ENCODE peak calls at places on chromosomes 11 and 22, in eight cellular contexts. R is PC-9, T is pancreas, Z is uterus, H is sigmoid colon, U is adrenal gland, Q is foreskin keratinocyte, J is GM23338. O is an unnamed sample.

GRCh38 chr11:70715636-70716035 is 317.3 kb downstream of the CTTN start:
- DNase-seq in R (no peak), T (no peak), Z (no peak), H (no peak), U (no peak), Q (no peak), J (no peak), O (no peak)

GRCh38 chr11:40306938-40307548 is 1152.4 kb downstream of the LRRC4C start:
- DNase-seq in R (no peak), T (no peak), Z (no peak), H (no peak), U (no peak), Q (peak; percentile 48), J (peak; percentile 74), O (no peak)

GRCh38 chr11:71241721-71242259 is 10.6 kb downstream of the SHANK2 start:
- DNase-seq in R (no peak), T (no peak), Z (no peak), H (peak; percentile 49), U (no peak), Q (no peak), J (no peak), O (no peak)

GRCh38 chr22:30261134-30261533 is 5.5 kb downstream of the OSM start:
- DNase-seq in R (no peak), T (no peak), Z (no peak), H (no peak), U (no peak), Q (no peak), J (no peak), O (no peak)

GRCh38 chr11:45384711-45385241 is 98.6 kb upstream of the SYT13 start:
- DNase-seq in R (no peak), T (no peak), Z (no peak), H (no peak), U (no peak), Q (no peak), J (no peak), O (no peak)

GRCh38 chr11:112157274-112157766 is 6.6 kb downstream of the IL18 start:
- DNase-seq in R (peak; percentile 65), T (peak; percentile 33), Z (no peak), H (no peak), U (no peak), Q (peak; percentile 100), J (no peak), O (peak; percentile 58)

GRCh38 chr11:62905927-62906531 is 15.1 kb downstream of the CHRM1 start:
- DNase-seq in R (peak; percentile 82), T (peak; percentile 68), Z (peak; percentile 82), H (peak; percentile 89), U (peak; percentile 78), Q (peak; percentile 61), J (peak; percentile 92), O (peak; percentile 88)

GRCh38 chr11:48013269-48013901 is 33.0 kb downstream of the PTPRJ start:
- DNase-seq in R (peak; percentile 56), T (peak; percentile 26), Z (no peak), H (peak; percentile 58), U (no peak), Q (no peak), J (no peak), O (no peak)

GRCh38 chr11:126444072-126444471 is 88.6 kb downstream of the ST3GAL4 start:
- DNase-seq in R (no peak), T (no peak), Z (no peak), H (no peak), U (no peak), Q (no peak), J (no peak), O (no peak)

GRCh38 chr11:100316990-100317389 is 370.1 kb upstream of the ARHGAP42 start:
- DNase-seq in R (no peak), T (no peak), Z (no peak), H (no peak), U (no peak), Q (no peak), J (no peak), O (no peak)

GRCh38 chr11:120023120-120023519 is 114.8 kb downstream of the TRIM29 start:
- DNase-seq in R (no peak), T (no peak), Z (no peak), H (no peak), U (no peak), Q (no peak), J (peak; percentile 62), O (no peak)

GRCh38 chr11:36075053-36075452 is 131.2 kb downstream of the LDLRAD3 start:
- DNase-seq in R (no peak), T (no peak), Z (no peak), H (no peak), U (no peak), Q (no peak), J (no peak), O (no peak)

GRCh38 chr11:78334109-78334508 is 83.5 kb downstream of the GAB2 start:
- DNase-seq in R (no peak), T (no peak), Z (no peak), H (no peak), U (no peak), Q (no peak), J (no peak), O (no peak)

GRCh38 chr11:88515002-88515401 is 177.5 kb upstream of the CTSC start:
- DNase-seq in R (no peak), T (no peak), Z (no peak), H (no peak), U (no peak), Q (no peak), J (no peak), O (no peak)

GRCh38 chr11:13052130-13052541 is 43.0 kb downstream of the RASSF10 start:
- DNase-seq in R (peak; percentile 18), T (peak; percentile 51), Z (no peak), H (no peak), U (no peak), Q (peak; percentile 50), J (no peak), O (no peak)

GRCh38 chr11:126487711-126488110 is 132.2 kb downstream of the ST3GAL4 start:
- DNase-seq in R (no peak), T (no peak), Z (no peak), H (peak; percentile 49), U (no peak), Q (no peak), J (no peak), O (no peak)

GRCh38 chr11:129973068-129973467 is 29.6 kb downstream of the PRDM10 start:
- DNase-seq in R (no peak), T (no peak), Z (no peak), H (no peak), U (no peak), Q (no peak), J (peak; percentile 28), O (no peak)

DNA sequence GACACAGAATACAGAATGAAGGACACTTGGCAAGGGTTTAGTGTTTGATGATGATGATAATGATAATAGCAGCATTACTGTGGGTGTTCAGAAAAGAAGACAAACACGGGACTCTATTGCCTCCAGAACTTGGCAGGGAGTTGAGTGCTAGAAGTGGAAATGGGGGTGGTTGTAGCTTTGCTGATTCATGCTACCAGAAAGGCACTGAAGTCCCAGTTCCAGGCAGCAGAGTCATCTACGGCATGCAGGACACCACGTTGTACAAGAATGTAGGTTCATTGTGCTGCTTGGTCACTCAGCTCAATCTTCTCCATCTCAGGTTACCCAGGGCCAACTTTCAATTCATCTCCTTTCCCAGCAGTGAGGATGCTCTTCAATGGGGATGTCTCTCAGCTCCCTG is 115.7 kb downstream of the NTM start:
- DNase-seq in R (peak; percentile 71), T (no peak), Z (no peak), H (no peak), U (no peak), Q (no peak), J (no peak), O (no peak)
- TF ChIP-seq CTCF in R (no peak), T (no peak), Z (no peak), H (no peak), U (no peak), Q (no peak), J (no peak), O (no peak)

DNA sequence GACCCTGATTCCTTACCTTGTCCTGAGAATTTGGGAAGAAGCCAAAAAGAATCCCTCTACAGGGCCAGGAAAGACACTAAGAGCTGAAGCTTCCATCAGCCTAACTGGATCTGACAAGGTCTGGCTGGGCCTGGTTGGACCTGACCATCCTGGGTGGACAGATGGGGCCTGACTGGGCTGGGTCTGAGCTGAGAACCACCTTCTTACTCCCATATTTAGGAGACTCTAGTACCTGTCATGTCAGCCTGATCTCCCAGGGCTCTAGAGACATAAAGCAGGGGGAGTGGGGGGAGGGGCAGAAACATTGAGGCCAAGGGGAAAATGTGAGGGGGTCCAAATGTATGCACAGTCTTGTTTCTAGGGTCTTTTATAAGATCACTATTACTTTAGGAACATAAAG is 129.9 kb downstream of the BUD13 start:
- DNase-seq in R (no peak), T (no peak), Z (no peak), H (no peak), U (no peak), Q (no peak), J (no peak), O (no peak)
- H3K27me3 ChIP-seq in R (peaks cover 85% of the 10 kb centered on the region), T (no peaks in the 10 kb centered on the region), Z (no peaks in the 10 kb centered on the region), H (no peaks in the 10 kb centered on the region), U (no peaks in the 10 kb centered on the region), Q (peaks cover 18% of the 10 kb centered on the region), J (no peaks in the 10 kb centered on the region), O (no peaks in the 10 kb centered on the region)

GRCh38 chr11:131737357-131737756 is 366.9 kb downstream of the NTM start:
- DNase-seq in R (no peak), T (no peak), Z (no peak), H (no peak), U (no peak), Q (no peak), J (peak; percentile 20), O (no peak)
- TF ChIP-seq CTCF in R (no peak), T (no peak), Z (no peak), H (no peak), U (no peak), Q (peak; percentile 24), J (peak; percentile 38), O (no peak)

GRCh38 chr11:283405-284080 is 5.3 kb downstream of the NLRP6 start:
- DNase-seq in R (no peak), T (no peak), Z (no peak), H (no peak), U (peak; percentile 10), Q (no peak), J (no peak), O (peak; percentile 12)
- H3K27me3 ChIP-seq in R (no peaks in the 10 kb centered on the region), T (peaks cover 21% of the 10 kb centered on the region), Z (peaks cover 28% of the 10 kb centered on the region), H (peaks cover 65% of the 10 kb centered on the region), U (peaks cover 45% of the 10 kb centered on the region), Q (peaks cover 70% of the 10 kb centered on the region), J (peaks cover 70% of the 10 kb centered on the region), O (no peaks in the 10 kb centered on the region)